ENCODE peak calls at places on chromosomes 16 and 17, in eight cellular contexts. B is IMR-90; X is adrenal gland; H is GM23338; E is PC-3; W is CD8-positive, alpha-beta memory T cell; Y is mammary epithelial cell; Z is MG63. G is an unnamed sample.

GRCh38 chr16:69799601-69800000 is 37.5 kb downstream of the WWP2 start:
- DNase-seq in B (peak; percentile 75), X (no peak), H (no peak), E (no peak), W (no peak), Y (no peak), Z (no peak), G (no peak)

GRCh38 chr16:1214693-1215092 is 10.4 kb downstream of the TPSG1 start:
- DNase-seq in B (no peak), X (no peak), H (no peak), E (no peak), W (no peak), Y (no peak), Z (no peak), G (no peak)

GRCh38 chr17:34235389-34236028 is 19.6 kb upstream of the CCL2 start:
- DNase-seq in B (peak; percentile 65), X (peak; percentile 68), H (no peak), E (no peak), W (no peak), Y (no peak), Z (peak; percentile 80), G (no peak)

GRCh38 chr17:64133546-64134215 is 3.7 kb upstream of the ERN1 start:
- DNase-seq in B (peak; percentile 70), X (peak; percentile 65), H (peak; percentile 83), E (peak; percentile 91), W (peak; percentile 54), Y (peak; percentile 54), Z (no peak), G (no peak)

GRCh38 chr17:65987988-65988387 is 203.9 kb downstream of the CEP112 start:
- DNase-seq in B (peak; percentile 48), X (no peak), H (peak; percentile 86), E (peak; percentile 90), W (no peak), Y (peak; percentile 39), Z (no peak), G (no peak)

GRCh38 chr17:78800132-78800931 is 18.3 kb upstream of the CYTH1 start:
- DNase-seq in B (no peak), X (no peak), H (no peak), E (no peak), W (no peak), Y (no peak), Z (no peak), G (no peak)

GRCh38 chr17:57898487-57899311 is 48.9 kb upstream of the MRPS23 start:
- DNase-seq in B (peak; percentile 49), X (peak; percentile 87), H (peak; percentile 86), E (no peak), W (no peak), Y (no peak), Z (no peak), G (no peak)

GRCh38 chr16:1877089-1877488 is 5.1 kb upstream of the MEIOB start:
- DNase-seq in B (no peak), X (no peak), H (no peak), E (no peak), W (no peak), Y (no peak), Z (no peak), G (no peak)

GRCh38 chr17:14792751-14793150 is 472.4 kb downstream of the PMP22 start:
- DNase-seq in B (no peak), X (no peak), H (no peak), E (peak; percentile 20), W (no peak), Y (peak; percentile 78), Z (peak; percentile 71), G (no peak)

GRCh38 chr17:40068917-40069750 is 6.4 kb downstream of the THRA start:
- DNase-seq in B (peak; percentile 84), X (peak; percentile 98), H (peak; percentile 76), E (peak; percentile 25), W (peak; percentile 66), Y (peak; percentile 35), Z (peak; percentile 85), G (peak; percentile 53)

GRCh38 chr16:28321700-28322411 is 29.5 kb downstream of the SBK1 start:
- DNase-seq in B (peak; percentile 9), X (peak; percentile 23), H (peak; percentile 84), E (peak; percentile 47), W (no peak), Y (peak; percentile 16), Z (peak; percentile 28), G (no peak)

GRCh38 chr16:9279661-9280060 is 188.2 kb downstream of the HAPSTR1 start:
- DNase-seq in B (no peak), X (no peak), H (no peak), E (no peak), W (no peak), Y (no peak), Z (no peak), G (no peak)

GRCh38 chr16:27779719-27780161 is 229.8 kb downstream of the KATNIP start:
- DNase-seq in B (peak; percentile 46), X (peak; percentile 22), H (peak; percentile 89), E (no peak), W (no peak), Y (peak; percentile 12), Z (peak; percentile 26), G (no peak)

GRCh38 chr17:56125830-56126819 is 27.1 kb upstream of the ANKFN1 start:
- DNase-seq in B (peak; percentile 74), X (peak; percentile 19), H (peak; percentile 76), E (peak; percentile 39), W (no peak), Y (peak; percentile 17), Z (peak; percentile 49), G (peak; percentile 14)

GRCh38 chr17:31792007-31792585 is 66.9 kb downstream of the COPRS start:
- DNase-seq in B (no peak), X (no peak), H (no peak), E (no peak), W (no peak), Y (no peak), Z (no peak), G (no peak)

GRCh38 chr16:79339863-79340262 is 260.7 kb downstream of the MAF start:
- DNase-seq in B (no peak), X (no peak), H (no peak), E (no peak), W (no peak), Y (no peak), Z (no peak), G (no peak)

GRCh38 chr17:30290077-30290476 is 1.7 kb downstream of the BLMH start:
- DNase-seq in B (no peak), X (no peak), H (no peak), E (no peak), W (no peak), Y (no peak), Z (no peak), G (no peak)

GRCh38 chr17:59696682-59697277 is 10.4 kb downstream of the PTRH2 start:
- DNase-seq in B (no peak), X (no peak), H (no peak), E (no peak), W (no peak), Y (no peak), Z (no peak), G (no peak)

GRCh38 chr16:79788949-79789348 is 188.4 kb upstream of the MAF start:
- DNase-seq in B (no peak), X (no peak), H (no peak), E (no peak), W (no peak), Y (no peak), Z (no peak), G (no peak)

GRCh38 chr17:74361613-74362391 is at the start of gene BTBD17:
- DNase-seq in B (no peak), X (peak; percentile 67), H (peak; percentile 84), E (peak; percentile 68), W (no peak), Y (peak; percentile 20), Z (no peak), G (peak; percentile 47)

DNA sequence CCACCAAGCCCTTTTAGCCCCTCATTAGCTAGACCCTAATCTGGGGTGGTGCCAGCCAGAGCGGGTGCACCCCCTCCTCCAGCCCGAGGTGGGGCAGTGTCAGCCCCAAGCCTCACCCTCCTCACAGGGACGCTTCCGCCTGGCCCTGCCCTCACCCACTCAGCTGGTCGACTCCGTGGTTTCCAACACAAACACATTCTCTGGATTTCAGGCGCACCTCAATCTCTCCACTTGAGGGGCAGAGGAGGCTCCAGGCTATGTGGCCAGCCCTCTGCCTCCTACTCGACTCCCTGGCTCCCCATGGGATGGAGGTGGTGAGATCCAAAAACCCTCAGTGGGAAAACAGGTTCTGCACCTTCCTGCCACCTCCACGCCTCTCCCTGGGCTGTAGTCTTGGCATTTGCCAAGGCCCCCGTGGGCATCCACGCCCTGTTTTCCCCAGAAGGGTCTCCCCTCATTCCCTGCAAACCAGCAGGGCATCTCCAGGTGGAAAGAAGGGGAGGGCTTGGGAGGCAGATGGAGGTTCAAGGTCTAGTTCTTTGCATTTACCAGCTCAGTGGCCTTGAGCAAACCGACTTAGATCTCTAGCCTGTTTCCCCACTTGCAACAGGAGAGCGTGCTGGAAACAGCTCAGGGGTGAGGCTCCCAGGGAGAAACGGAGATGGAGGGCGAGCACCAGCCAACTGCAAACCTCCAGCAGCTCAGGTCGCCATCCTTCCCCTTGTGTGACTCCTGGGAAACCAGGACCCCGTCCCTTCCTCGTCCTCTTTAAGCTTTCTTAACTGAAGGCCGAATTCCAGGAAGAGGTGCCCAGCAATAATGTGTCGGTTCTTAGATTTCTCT is 1.7 kb downstream of the EMP2 start:
- DNase-seq in B (no peak), X (no peak), H (no peak), E (peak; percentile 55), W (no peak), Y (peak; percentile 30), Z (no peak), G (no peak)
- H3K4me3 ChIP-seq in B (no peak overlapping the region), X (no peak overlapping the region), H (no peak overlapping the region), E (peak overlapping the region; percentile 89), W (no peak overlapping the region), Y (peak overlapping the region; percentile 91), Z (peak overlapping the region; percentile 75), G (no peak overlapping the region)

GRCh38 chr17:82053556-82054263 is 2.0 kb downstream of the GPS1 start:
- DNase-seq in B (no peak), X (no peak), H (no peak), E (no peak), W (no peak), Y (no peak), Z (no peak), G (no peak)
- H3K4me3 ChIP-seq in B (no peak overlapping the region), X (no peak overlapping the region), H (peak overlapping the region; percentile 89), E (no peak overlapping the region), W (no peak overlapping the region), Y (no peak overlapping the region), Z (no peak overlapping the region), G (no peak overlapping the region)

DNA sequence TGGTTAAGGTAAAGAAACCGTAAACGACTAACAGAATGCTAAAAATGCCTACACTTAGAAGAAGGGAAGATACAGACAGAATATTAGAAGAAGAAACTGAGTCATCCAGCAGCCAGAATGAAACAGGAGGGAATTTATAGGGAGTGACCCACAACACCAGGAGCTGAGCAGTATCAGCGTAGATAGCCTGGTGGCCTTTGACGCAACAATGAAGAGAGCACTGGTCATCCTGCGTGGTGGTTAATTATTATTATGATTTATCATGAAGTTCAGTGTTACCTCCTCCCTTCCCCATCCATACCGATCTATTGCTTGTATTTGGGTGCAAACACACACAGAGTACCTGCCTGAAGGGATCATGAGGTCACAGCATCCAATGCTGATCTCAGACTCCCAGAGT is 38.5 kb downstream of the ERCC4 start:
- DNase-seq in B (no peak), X (no peak), H (no peak), E (no peak), W (no peak), Y (no peak), Z (no peak), G (no peak)
- H3K4me3 ChIP-seq in B (no peak overlapping the region), X (no peak overlapping the region), H (no peak overlapping the region), E (no peak overlapping the region), W (no peak overlapping the region), Y (no peak overlapping the region), Z (no peak overlapping the region), G (no peak overlapping the region)

GRCh38 chr16:3434373-3434772 is 8.9 kb downstream of the ZNF597 start:
- DNase-seq in B (no peak), X (no peak), H (no peak), E (no peak), W (no peak), Y (no peak), Z (no peak), G (no peak)

GRCh38 chr16:3431779-3432219 is 11.5 kb downstream of the ZNF597 start:
- DNase-seq in B (peak; percentile 31), X (peak; percentile 46), H (no peak), E (no peak), W (peak; percentile 44), Y (no peak), Z (peak; percentile 26), G (no peak)
- H3K4me3 ChIP-seq in B (peak overlapping the region; percentile 42), X (no peak overlapping the region), H (no peak overlapping the region), E (no peak overlapping the region), W (peak overlapping the region; percentile 26), Y (no peak overlapping the region), Z (no peak overlapping the region), G (no peak overlapping the region)